ENCODE peak calls at places on chromosomes 11 and 22, in nine cellular contexts. Q is stimulated activated CD4-positive, alpha-beta T cell treated with anti-CD3 and anti-CD28 coated beads, Interleukin-4, amount 100 ng/mL, for 24 hours; T is activated T-helper 1 cell treated with Interleukin-2 at 50 U/mL for 16 hours; O is tibial artery; I is A172; K is DMS79 treated with DMSO at 0.1 percent for 48 hours; F is M059J; W is T-cell; U is spleen. Y is an unnamed sample.

GRCh38 chr11:68891356-68891948 is 12.2 kb downstream of the MRPL21 start:
- DNase-seq in I (no peak), W (no peak), U (peak), Q (no peak), F (no peak), O (no peak), T (no peak), K (no peak), Y (no peak)

GRCh38 chr11:24842308-24842707 is 345.5 kb downstream of the LUZP2 start:
- DNase-seq in F (no peak), I (no peak), T (no peak), K (no peak), Q (no peak), W (no peak), O (no peak), U (no peak), Y (no peak)

GRCh38 chr11:14423633-14424032 is 64.7 kb upstream of the RRAS2 start:
- DNase-seq in K (no peak), I (peak), U (no peak), Q (no peak), W (no peak), O (no peak), T (no peak), F (peak), Y (no peak)

GRCh38 chr11:93085097-93085496 is 112.7 kb downstream of the SLC36A4 start:
- DNase-seq in I (peak), U (no peak), W (no peak), K (no peak), F (peak), Q (no peak), T (no peak), O (no peak), Y (no peak)

GRCh38 chr11:121964591-121964990 is 151.4 kb downstream of the BLID start:
- DNase-seq in W (no peak), T (no peak), F (peak), U (no peak), K (no peak), Q (no peak), O (no peak), I (peak), Y (peak)

GRCh38 chr11:133520707-133521106 is 11.6 kb downstream of the OPCML start:
- DNase-seq in O (no peak), T (no peak), F (no peak), W (no peak), Q (no peak), I (no peak), K (no peak), U (no peak), Y (no peak)

GRCh38 chr22:41286639-41287091 is 678 bp upstream of the RANGAP1 start:
- DNase-seq in I (no peak), W (peak), O (no peak), U (peak), F (no peak), T (peak), K (peak), Q (peak), Y (no peak)

GRCh38 chr11:110966131-110966530 is 253.9 kb upstream of the ARHGAP20 start:
- DNase-seq in O (no peak), I (no peak), F (no peak), Q (no peak), W (no peak), T (no peak), K (no peak), U (no peak), Y (no peak)

GRCh38 chr22:49215840-49216239 is 611.8 kb downstream of the BRD1 start:
- DNase-seq in U (peak), O (peak), K (no peak), F (no peak), Q (no peak), W (no peak), T (no peak), I (no peak), Y (no peak)

GRCh38 chr11:128453444-128454336 is 133.7 kb downstream of the ETS1 start:
- DNase-seq in K (no peak), Q (no peak), O (peak), W (no peak), U (no peak), F (peak), T (no peak), I (peak), Y (no peak)

GRCh38 chr11:32082346-32082986 is 8.4 kb upstream of the RCN1 start:
- DNase-seq in T (no peak), F (no peak), I (no peak), K (no peak), Q (no peak), O (no peak), W (no peak), U (no peak), Y (no peak)

GRCh38 chr11:34970480-34970879 is 54.1 kb downstream of the PDHX start:
- DNase-seq in I (no peak), O (no peak), K (no peak), T (no peak), F (no peak), U (no peak), W (no peak), Q (no peak), Y (no peak)

GRCh38 chr11:34521265-34521664 is 7.7 kb upstream of the ELF5 start:
- DNase-seq in K (no peak), O (no peak), F (no peak), I (no peak), Q (no peak), T (no peak), U (no peak), W (no peak), Y (no peak)

GRCh38 chr22:30923168-30923900 is 45.2 kb downstream of the MORC2 start:
- DNase-seq in O (peak), K (no peak), T (no peak), F (no peak), Q (no peak), U (no peak), I (no peak), W (no peak), Y (no peak)

GRCh38 chr22:35552186-35552842 is 11.7 kb downstream of the RASD2 start:
- DNase-seq in W (peak), I (peak), T (peak), K (no peak), F (no peak), U (peak), Q (peak), O (no peak), Y (no peak)

GRCh38 chr11:112304914-112305313 is 44.3 kb upstream of the PLET1 start:
- DNase-seq in W (no peak), O (no peak), K (no peak), U (no peak), F (no peak), T (no peak), Q (no peak), I (no peak), Y (no peak)

GRCh38 chr11:118572914-118573550 is 823 bp downstream of the ARCN1 start:
- DNase-seq in U (no peak), W (no peak), F (peak), O (no peak), I (peak), T (no peak), Q (peak), K (peak), Y (no peak)

GRCh38 chr11:131297441-131297840 is 73.0 kb upstream of the NTM start:
- DNase-seq in O (no peak), T (no peak), Q (no peak), W (no peak), K (no peak), U (no peak), I (no peak), F (no peak), Y (no peak)

GRCh38 chr11:110298298-110298765 is 1.9 kb upstream of the RDX start:
- DNase-seq in U (no peak), O (no peak), W (no peak), I (peak), T (no peak), F (peak), K (no peak), Q (no peak), Y (no peak)

GRCh38 chr22:24302591-24302990 is 32.0 kb downstream of the SPECC1L start:
- DNase-seq in O (no peak), U (no peak), K (no peak), W (no peak), Q (no peak), T (no peak), I (no peak), F (no peak), Y (no peak)

GRCh38 chr11:120599816-120600420 is 88.4 kb downstream of the GRIK4 start:
- DNase-seq in Q (no peak), O (no peak), I (no peak), K (no peak), U (peak), W (no peak), T (no peak), F (no peak), Y (no peak)

GRCh38 chr22:44940121-44940520 is 69.7 kb downstream of the PHF21B start:
- DNase-seq in F (no peak), I (no peak), Q (no peak), O (no peak), K (no peak), T (no peak), W (no peak), U (no peak), Y (no peak)

GRCh38 chr22:42879371-42880021 is 22.4 kb upstream of the ARFGAP3 start:
- DNase-seq in U (no peak), Q (no peak), I (no peak), F (no peak), W (no peak), T (no peak), K (no peak), O (no peak), Y (no peak)

GRCh38 chr11:120186799-120187591 is 23.8 kb upstream of the OAF start:
- DNase-seq in W (no peak), T (no peak), I (no peak), K (no peak), U (peak), F (no peak), O (peak), Q (no peak), Y (no peak)

GRCh38 chr11:119906376-119906775 is 177.4 kb upstream of the NECTIN1 start:
- DNase-seq in K (no peak), F (no peak), Q (no peak), O (no peak), U (peak), I (no peak), T (no peak), W (no peak), Y (no peak)

GRCh38 chr11:315516-315994 is 1.7 kb downstream of the IFITM1 start:
- DNase-seq in K (no peak), W (no peak), T (no peak), O (no peak), Q (no peak), F (no peak), I (no peak), U (peak), Y (no peak)

GRCh38 chr11:116986521-116987105 is 111.6 kb downstream of the SIK3 start:
- DNase-seq in W (no peak), U (no peak), I (peak), Q (no peak), O (no peak), F (peak), K (peak), T (no peak), Y (peak)

GRCh38 chr11:68038718-68039525 is at the start of gene TCIRG1:
- DNase-seq in F (peak), U (peak), W (no peak), O (peak), Q (peak), T (peak), K (no peak), I (peak), Y (no peak)

GRCh38 chr11:37525336-37525735 is 927.3 kb upstream of the RAG2 start:
- DNase-seq in Q (no peak), O (no peak), I (no peak), K (no peak), F (no peak), U (no peak), T (no peak), W (no peak), Y (no peak)

GRCh38 chr22:31192513-31192912 is 19.6 kb upstream of the LIMK2 start:
- DNase-seq in Q (no peak), W (no peak), O (no peak), U (no peak), K (peak), I (no peak), T (no peak), F (no peak), Y (no peak)

GRCh38 chr11:43243901-43244300 is 67.9 kb upstream of the API5 start:
- DNase-seq in W (no peak), U (no peak), O (no peak), Q (no peak), F (no peak), T (no peak), I (no peak), K (no peak), Y (no peak)

GRCh38 chr11:32586576-32587190 is 3.1 kb downstream of the EIF3M start:
- DNase-seq in O (no peak), I (peak), T (no peak), F (peak), Q (no peak), K (no peak), U (no peak), W (no peak), Y (no peak)

GRCh38 chr11:69442012-69442806 is 39.3 kb upstream of the LINC01488 start:
- DNase-seq in O (peak), I (peak), Q (peak), T (no peak), U (peak), F (peak), K (no peak), W (no peak), Y (no peak)

Y was measured in NCI-H2227 treated with DMSO at 0.1 percent for 48 hours.